ENCODE peak calls at places on chromosomes 12 and 14, in six cellular contexts. C, D, U, N, P and Z are unnamed samples.

GRCh38 chr14:68172664-68173063 is 353.1 kb downstream of the RAD51B start:
- DNase-seq in P (no peak), N (no peak), D (no peak), C (no peak), U (no peak), Z (no peak)

GRCh38 chr12:106585237-106585834 is 2.5 kb downstream of the RFX4 start:
- DNase-seq in D (peak; percentile 82), P (no peak), U (no peak), C (no peak), N (no peak), Z (no peak)

GRCh38 chr12:130556486-130557055 is 159.5 kb downstream of the RIMBP2 start:
- DNase-seq in U (no peak), P (no peak), C (no peak), N (no peak), D (no peak), Z (no peak)

GRCh38 chr14:34376868-34377267 is 85.2 kb downstream of the SPTSSA start:
- DNase-seq in C (no peak), N (no peak), P (no peak), D (no peak), U (no peak), Z (no peak)

GRCh38 chr14:53306267-53306721 is 153.2 kb upstream of the DDHD1 start:
- DNase-seq in U (peak; percentile 58), C (no peak), N (peak; percentile 63), D (peak; percentile 71), P (peak; percentile 33), Z (peak; percentile 61)

GRCh38 chr12:121893901-121894540 is 5.4 kb downstream of the PSMD9 start:
- DNase-seq in U (peak; percentile 60), N (peak; percentile 60), C (peak; percentile 81), P (peak; percentile 42), D (no peak), Z (peak; percentile 56)

GRCh38 chr14:104105071-104105821 is 19.7 kb downstream of the ASPG start:
- DNase-seq in P (peak; percentile 41), U (no peak), N (peak; percentile 3), C (no peak), D (no peak), Z (no peak)

GRCh38 chr12:6285063-6285477 is 25.4 kb upstream of the PLEKHG6 start:
- DNase-seq in P (peak; percentile 74), N (peak; percentile 64), D (peak; percentile 86), U (no peak), C (peak; percentile 48), Z (peak; percentile 82)

GRCh38 chr12:114668151-114668891 is 15.7 kb downstream of the TBX3 start:
- DNase-seq in C (peak; percentile 91), D (peak; percentile 91), U (peak; percentile 85), P (peak; percentile 89), N (peak; percentile 82), Z (peak; percentile 62)

GRCh38 chr14:62117010-62117717 is 354.9 kb downstream of the SNAPC1 start:
- DNase-seq in P (peak; percentile 26), N (peak; percentile 76), C (peak; percentile 40), U (peak; percentile 86), D (peak; percentile 97), Z (peak; percentile 91)

GRCh38 chr12:27332407-27333310 is at the start of gene BMAL2:
- DNase-seq in D (peak; percentile 85), U (peak; percentile 83), P (peak; percentile 41), N (peak; percentile 64), C (peak; percentile 40), Z (peak; percentile 60)

GRCh38 chr12:92295523-92295922 is 149.9 kb upstream of the BTG1 start:
- DNase-seq in U (no peak), P (no peak), C (no peak), D (no peak), N (no peak), Z (no peak)

GRCh38 chr12:111574797-111575443 is 24.2 kb downstream of the ATXN2 start:
- DNase-seq in D (no peak), P (no peak), N (no peak), U (no peak), C (no peak), Z (no peak)

GRCh38 chr12:53170876-53171724 is 9.4 kb upstream of the ZNF740 start:
- DNase-seq in U (no peak), C (no peak), P (no peak), N (no peak), D (no peak), Z (no peak)

GRCh38 chr12:109214131-109214530 is 95.0 kb downstream of the FOXN4 start:
- DNase-seq in P (no peak), N (no peak), D (no peak), U (no peak), C (no peak), Z (no peak)

GRCh38 chr12:109567296-109567695 is 6.0 kb downstream of the MMAB start:
- DNase-seq in N (no peak), D (no peak), U (no peak), P (no peak), C (no peak), Z (no peak)

GRCh38 chr12:64387201-64387816 is 3.2 kb downstream of the C12orf56 start:
- DNase-seq in P (no peak), N (no peak), D (no peak), U (no peak), C (peak; percentile 29), Z (no peak)

GRCh38 chr12:122523280-122523679 is 3.5 kb downstream of the RSRC2 start:
- DNase-seq in N (peak; percentile 19), D (no peak), C (peak; percentile 20), P (no peak), U (no peak), Z (peak; percentile 36)

GRCh38 chr12:106328735-106329134 is 26.2 kb downstream of the TCP11L2 start:
- DNase-seq in D (no peak), P (no peak), C (no peak), U (no peak), N (no peak), Z (no peak)

GRCh38 chr14:68807148-68807600 is 14.3 kb upstream of the ZFP36L1 start:
- DNase-seq in N (peak; percentile 86), D (no peak), C (no peak), U (peak; percentile 68), P (peak; percentile 76), Z (no peak)

GRCh38 chr12:79764641-79765040 is 73.9 kb upstream of the PAWR start:
- DNase-seq in U (no peak), D (no peak), C (no peak), P (no peak), N (no peak), Z (no peak)

GRCh38 chr12:7361271-7361670 is 57.4 kb downstream of the ACSM4 start:
- DNase-seq in U (no peak), C (no peak), D (no peak), N (no peak), P (no peak), Z (no peak)

GRCh38 chr12:7362734-7363133 is 58.9 kb downstream of the ACSM4 start:
- DNase-seq in N (no peak), P (no peak), C (no peak), D (no peak), U (no peak), Z (no peak)
- H3K4me1 ChIP-seq in N (no peaks in the 10 kb centered on the region), P (no peaks in the 10 kb centered on the region), C (no peaks in the 10 kb centered on the region), D (no peaks in the 10 kb centered on the region), U (no peaks in the 10 kb centered on the region), Z (no peaks in the 10 kb centered on the region)

DNA sequence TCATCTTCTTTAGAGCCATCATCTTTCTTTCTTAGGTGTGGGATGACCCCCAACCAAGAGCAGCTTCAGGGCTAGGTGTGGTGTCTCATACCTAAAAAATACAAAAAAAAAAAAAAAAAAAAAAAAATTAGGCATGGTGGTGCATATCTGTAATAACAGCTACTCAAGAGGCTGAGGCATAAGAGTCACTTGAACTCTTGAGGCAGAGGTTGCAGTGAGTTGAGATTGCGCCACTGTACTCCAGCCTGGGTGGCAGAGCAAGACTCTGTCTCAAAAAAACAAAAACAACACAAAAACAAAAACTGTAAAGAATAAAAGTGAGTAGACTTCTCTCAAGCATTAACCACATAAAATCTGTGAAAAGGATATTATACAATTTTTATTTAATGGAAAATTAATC is 8.0 kb upstream of the ATF7IP start:
- DNase-seq in N (no peak), C (no peak), D (no peak), P (no peak), U (no peak), Z (no peak)
- H3K4me1 ChIP-seq in N (no peaks in the 10 kb centered on the region), C (no peaks in the 10 kb centered on the region), D (no peaks in the 10 kb centered on the region), P (no peaks in the 10 kb centered on the region), U (no peaks in the 10 kb centered on the region), Z (no peaks in the 10 kb centered on the region)

GRCh38 chr14:59343585-59343984 is 121.6 kb downstream of the GPR135 start:
- DNase-seq in P (no peak), C (no peak), D (no peak), U (no peak), N (peak; percentile 37), Z (no peak)
- H3K4me1 ChIP-seq in P (no peaks in the 10 kb centered on the region), C (peaks cover 41% of the 10 kb centered on the region), D (peaks cover 57% of the 10 kb centered on the region), U (no peaks in the 10 kb centered on the region), N (peaks cover 14% of the 10 kb centered on the region), Z (peaks cover 20% of the 10 kb centered on the region)

GRCh38 chr12:113208041-113208934 is 13.0 kb upstream of the TPCN1 start:
- DNase-seq in C (no peak), D (no peak), N (no peak), P (peak; percentile 54), U (no peak), Z (no peak)
- H3K4me1 ChIP-seq in C (no peaks in the 10 kb centered on the region), D (no peaks in the 10 kb centered on the region), N (peaks cover 17% of the 10 kb centered on the region), P (no peaks in the 10 kb centered on the region), U (no peaks in the 10 kb centered on the region), Z (no peaks in the 10 kb centered on the region)